ENCODE peak calls at places on chromosomes 6 and 20, in nine cellular contexts. B is fibroblast of pulmonary artery, C is AG04450, E is fibroblast of lung, I is HepG2, J is GM10248, T is WTC11, H is spleen, P is astrocyte of the spinal cord. M is an unnamed sample.
A peak's percentile ranks its signal among the peaks of the same experiment; 100 is the strongest.

GRCh38 chr6:93424303-93425064 is 5.1 kb upstream of the EPHA7 start:
- DNase-seq in B (peak; percentile 37), C (no peak), E (peak; percentile 46), I (no peak), J (no peak), T (no peak), H (no peak), P (peak; percentile 28), M (no peak)

GRCh38 chr20:53335509-53335908 is 258.1 kb downstream of the ZNF217 start:
- DNase-seq in B (no peak), C (no peak), E (no peak), I (no peak), J (no peak), T (no peak), H (no peak), P (no peak), M (no peak)

GRCh38 chr6:118325220-118325860 is 222.8 kb upstream of the PLN start:
- DNase-seq in B (peak; percentile 7), C (no peak), E (peak; percentile 26), I (no peak), J (no peak), T (no peak), H (no peak), P (peak; percentile 33), M (no peak)

GRCh38 chr20:21251278-21251677 is 51.9 kb upstream of the XRN2 start:
- DNase-seq in B (no peak), C (no peak), E (no peak), I (no peak), J (no peak), T (no peak), H (no peak), P (peak; percentile 18), M (no peak)

GRCh38 chr6:42777126-42777822 is 4.6 kb upstream of the BICRAL start:
- DNase-seq in B (peak; percentile 25), C (no peak), E (peak; percentile 59), I (peak; percentile 53), J (no peak), T (no peak), H (no peak), P (peak; percentile 64), M (no peak)

GRCh38 chr20:35254448-35254999 is 23.4 kb downstream of the MMP24OS start:
- DNase-seq in B (no peak), C (no peak), E (no peak), I (no peak), J (no peak), T (no peak), H (no peak), P (no peak), M (no peak)

GRCh38 chr6:68718379-68719073 is 83.4 kb downstream of the ADGRB3 start:
- DNase-seq in B (peak; percentile 75), C (no peak), E (peak; percentile 95), I (no peak), J (no peak), T (no peak), H (no peak), P (peak; percentile 58), M (no peak)

GRCh38 chr6:39882567-39882953 is 51.7 kb downstream of the MOCS1 start:
- DNase-seq in B (peak; percentile 98), C (peak; percentile 96), E (peak; percentile 97), I (peak; percentile 58), J (no peak), T (no peak), H (no peak), P (peak; percentile 97), M (no peak)

GRCh38 chr6:169188051-169188863 is 65.4 kb downstream of the THBS2 start:
- DNase-seq in B (peak; percentile 91), C (peak; percentile 94), E (peak; percentile 94), I (no peak), J (no peak), T (no peak), H (no peak), P (peak; percentile 96), M (no peak)

GRCh38 chr6:169183233-169183632 is 70.4 kb downstream of the THBS2 start:
- DNase-seq in B (no peak), C (no peak), E (no peak), I (no peak), J (no peak), T (no peak), H (no peak), P (no peak), M (no peak)

GRCh38 chr6:169185011-169185521 is 68.6 kb downstream of the THBS2 start:
- DNase-seq in B (no peak), C (no peak), E (no peak), I (no peak), J (no peak), T (no peak), H (no peak), P (no peak), M (no peak)

GRCh38 chr6:169186496-169187169 is 67.0 kb downstream of the THBS2 start:
- DNase-seq in B (no peak), C (no peak), E (no peak), I (no peak), J (no peak), T (no peak), H (no peak), P (no peak), M (no peak)

DNA sequence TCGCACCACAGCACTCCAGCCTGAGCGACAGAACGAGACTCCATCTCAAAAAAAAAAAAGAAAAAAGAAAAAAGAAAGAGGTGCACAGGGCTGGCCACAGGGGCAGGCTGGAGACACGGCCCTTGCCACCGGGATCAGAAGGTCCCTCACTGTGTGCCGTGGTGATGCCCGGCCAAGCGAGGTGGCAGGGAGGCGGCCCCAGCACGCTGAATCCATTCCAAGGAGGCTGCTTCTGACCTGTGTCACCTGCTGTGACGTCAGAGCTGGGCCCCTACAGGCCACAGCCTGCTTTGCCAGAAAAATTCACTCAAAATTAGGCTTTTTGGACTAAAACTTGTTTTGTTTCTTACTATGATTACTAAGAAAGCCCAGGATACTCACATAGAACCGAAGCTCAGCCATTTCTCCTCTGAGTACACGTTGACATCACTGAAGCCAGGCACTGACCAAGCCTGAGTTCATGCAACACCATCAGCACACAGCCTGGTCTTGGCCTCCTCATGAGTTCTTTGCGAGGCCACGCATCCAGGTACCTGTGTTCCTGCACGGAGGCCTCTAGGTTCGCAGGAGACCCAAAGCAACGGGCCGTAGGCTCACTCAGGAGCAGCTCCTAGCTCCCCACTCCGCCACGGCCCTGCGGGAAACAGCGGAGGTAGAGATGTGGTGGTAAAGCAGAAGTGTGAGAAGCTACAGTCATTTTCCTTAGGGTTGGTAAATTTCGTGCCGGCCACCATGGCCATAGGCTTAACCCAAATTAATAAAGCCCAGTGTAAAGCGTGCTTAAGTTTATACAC is 67.8 kb downstream of the THBS2 start:
- DNase-seq in B (no peak), C (no peak), E (no peak), I (no peak), J (no peak), T (no peak), H (no peak), P (no peak), M (no peak)
- TF ChIP-seq CTCF in B (no peak), C (no peak), E (no peak), I (no peak), J (no peak), T (no peak), H (no peak), P (no peak), M (no peak)

GRCh38 chr20:19251506-19251905 is 39.1 kb downstream of the SLC24A3 start:
- DNase-seq in B (no peak), C (no peak), E (no peak), I (no peak), J (no peak), T (no peak), H (no peak), P (no peak), M (no peak)

GRCh38 chr20:19253316-19253715 is 40.9 kb downstream of the SLC24A3 start:
- DNase-seq in B (no peak), C (no peak), E (no peak), I (no peak), J (no peak), T (no peak), H (no peak), P (no peak), M (no peak)

GRCh38 chr20:19251958-19252669 is 39.7 kb downstream of the SLC24A3 start:
- DNase-seq in B (no peak), C (no peak), E (no peak), I (no peak), J (no peak), T (no peak), H (no peak), P (no peak), M (no peak)

GRCh38 chr20:19252670-19253120 is 40.3 kb downstream of the SLC24A3 start:
- DNase-seq in B (peak; percentile 1), C (no peak), E (peak; percentile 93), I (no peak), J (no peak), T (no peak), H (no peak), P (no peak), M (peak; percentile 72)

GRCh38 chr20:19249515-19249914 is 37.1 kb downstream of the SLC24A3 start:
- DNase-seq in B (no peak), C (no peak), E (peak; percentile 22), I (no peak), J (no peak), T (no peak), H (no peak), P (no peak), M (no peak)
- TF ChIP-seq CTCF in B (no peak), C (no peak), E (no peak), I (peak; percentile 47), J (peak; percentile 5), T (no peak), H (no peak), P (no peak), M (peak; percentile 15)

GRCh38 chr20:43926691-43927090 is 12.0 kb downstream of the TOX2 start:
- DNase-seq in B (no peak), C (no peak), E (no peak), I (no peak), J (no peak), T (no peak), H (no peak), P (no peak), M (peak; percentile 27)

GRCh38 chr20:43923917-43924316 is 9.3 kb downstream of the TOX2 start:
- DNase-seq in B (no peak), C (no peak), E (no peak), I (no peak), J (no peak), T (no peak), H (no peak), P (no peak), M (no peak)

GRCh38 chr20:43926287-43926686 is 11.6 kb downstream of the TOX2 start:
- DNase-seq in B (no peak), C (no peak), E (no peak), I (no peak), J (no peak), T (no peak), H (no peak), P (no peak), M (no peak)

GRCh38 chr20:43925215-43925614 is 10.6 kb downstream of the TOX2 start:
- DNase-seq in B (no peak), C (no peak), E (no peak), I (no peak), J (peak; percentile 53), T (no peak), H (no peak), P (no peak), M (peak; percentile 37)

GRCh38 chr20:43925786-43926185 is 11.1 kb downstream of the TOX2 start:
- DNase-seq in B (peak; percentile 50), C (no peak), E (peak; percentile 66), I (no peak), J (no peak), T (no peak), H (no peak), P (no peak), M (peak; percentile 61)
- TF ChIP-seq CTCF in B (no peak), C (no peak), E (no peak), I (no peak), J (no peak), T (no peak), H (no peak), P (no peak), M (no peak)

GRCh38 chr6:122405417-122405816 is 6.0 kb downstream of the HSF2 start:
- DNase-seq in B (peak; percentile 17), C (no peak), E (no peak), I (no peak), J (no peak), T (no peak), H (no peak), P (no peak), M (no peak)
- TF ChIP-seq CTCF in B (peak; percentile 13), C (peak; percentile 18), E (no peak), I (no peak), J (no peak), T (no peak), H (no peak), P (peak; percentile 14), M (no peak)

M was measured in upper lobe of right lung.